ENCODE peak calls at places on chromosomes 4 and X, in eight cellular contexts. One of them, this sample, is unnamed.

GRCh38 chr4:23235613-23236390 is 543.1 kb downstream of the GBA3 start:
- DNase-seq in mesendoderm: peak
- DNase-seq in mucosa of descending colon: no peak
- DNase-seq in fibroblast of pulmonary artery: no peak
- DNase-seq in dorsolateral prefrontal cortex: no peak
- DNase-seq in CD8-positive, alpha-beta T cell: no peak
- DNase-seq in kidney epithelial cell: no peak
- DNase-seq in WERI-Rb-1: no peak
- DNase-seq in this sample: no peak

GRCh38 chr4:152265149-152265621 is 270.7 kb downstream of the FBXW7 start:
- DNase-seq in CD8-positive, alpha-beta T cell: no peak
- DNase-seq in fibroblast of pulmonary artery: peak
- DNase-seq in mucosa of descending colon: no peak
- DNase-seq in kidney epithelial cell: peak
- DNase-seq in mesendoderm: no peak
- DNase-seq in dorsolateral prefrontal cortex: no peak
- DNase-seq in WERI-Rb-1: no peak
- DNase-seq in this sample: no peak

GRCh38 chrX:46913710-46914109 is 1.5 kb downstream of the JADE3 start:
- DNase-seq in mucosa of descending colon: no peak
- DNase-seq in fibroblast of pulmonary artery: peak
- DNase-seq in dorsolateral prefrontal cortex: no peak
- DNase-seq in kidney epithelial cell: no peak
- DNase-seq in CD8-positive, alpha-beta T cell: no peak
- DNase-seq in WERI-Rb-1: no peak
- DNase-seq in mesendoderm: peak
- DNase-seq in this sample: no peak

GRCh38 chrX:106621836-106622235 is 10.1 kb downstream of the RADX start:
- DNase-seq in fibroblast of pulmonary artery: no peak
- DNase-seq in dorsolateral prefrontal cortex: no peak
- DNase-seq in WERI-Rb-1: no peak
- DNase-seq in mesendoderm: peak
- DNase-seq in kidney epithelial cell: no peak
- DNase-seq in CD8-positive, alpha-beta T cell: no peak
- DNase-seq in mucosa of descending colon: no peak
- DNase-seq in this sample: no peak

GRCh38 chr4:113823291-113823659 is 61.7 kb upstream of the CAMK2D start:
- DNase-seq in mucosa of descending colon: no peak
- DNase-seq in dorsolateral prefrontal cortex: no peak
- DNase-seq in kidney epithelial cell: no peak
- DNase-seq in CD8-positive, alpha-beta T cell: no peak
- DNase-seq in fibroblast of pulmonary artery: no peak
- DNase-seq in WERI-Rb-1: no peak
- DNase-seq in mesendoderm: no peak
- DNase-seq in this sample: peak

GRCh38 chr4:87734936-87735335 is 64.4 kb upstream of the IBSP start:
- DNase-seq in mucosa of descending colon: no peak
- DNase-seq in fibroblast of pulmonary artery: no peak
- DNase-seq in mesendoderm: peak
- DNase-seq in WERI-Rb-1: no peak
- DNase-seq in kidney epithelial cell: no peak
- DNase-seq in CD8-positive, alpha-beta T cell: no peak
- DNase-seq in dorsolateral prefrontal cortex: no peak
- DNase-seq in this sample: no peak

GRCh38 chr4:8235224-8235623 is 34.3 kb upstream of the HTRA3 start:
- DNase-seq in kidney epithelial cell: no peak
- DNase-seq in fibroblast of pulmonary artery: no peak
- DNase-seq in dorsolateral prefrontal cortex: no peak
- DNase-seq in mesendoderm: no peak
- DNase-seq in CD8-positive, alpha-beta T cell: no peak
- DNase-seq in WERI-Rb-1: no peak
- DNase-seq in mucosa of descending colon: no peak
- DNase-seq in this sample: no peak

GRCh38 chr4:183443609-183444148 is 757 bp upstream of the CDKN2AIP start:
- DNase-seq in WERI-Rb-1: peak
- DNase-seq in fibroblast of pulmonary artery: no peak
- DNase-seq in kidney epithelial cell: no peak
- DNase-seq in mesendoderm: peak
- DNase-seq in CD8-positive, alpha-beta T cell: peak
- DNase-seq in mucosa of descending colon: no peak
- DNase-seq in dorsolateral prefrontal cortex: peak
- DNase-seq in this sample: no peak

GRCh38 chrX:139200346-139200745 is 330.2 kb upstream of the F9 start:
- DNase-seq in kidney epithelial cell: no peak
- DNase-seq in fibroblast of pulmonary artery: no peak
- DNase-seq in mesendoderm: no peak
- DNase-seq in dorsolateral prefrontal cortex: no peak
- DNase-seq in mucosa of descending colon: no peak
- DNase-seq in CD8-positive, alpha-beta T cell: no peak
- DNase-seq in WERI-Rb-1: no peak
- DNase-seq in this sample: no peak

GRCh38 chrX:136710324-136710951 is 62.5 kb downstream of the CD40LG start:
- DNase-seq in dorsolateral prefrontal cortex: no peak
- DNase-seq in mesendoderm: peak
- DNase-seq in CD8-positive, alpha-beta T cell: no peak
- DNase-seq in fibroblast of pulmonary artery: peak
- DNase-seq in WERI-Rb-1: no peak
- DNase-seq in mucosa of descending colon: no peak
- DNase-seq in kidney epithelial cell: no peak
- DNase-seq in this sample: no peak

GRCh38 chr4:17376205-17376604 is 135.7 kb downstream of the QDPR start:
- DNase-seq in fibroblast of pulmonary artery: peak
- DNase-seq in WERI-Rb-1: no peak
- DNase-seq in mesendoderm: no peak
- DNase-seq in CD8-positive, alpha-beta T cell: no peak
- DNase-seq in dorsolateral prefrontal cortex: no peak
- DNase-seq in kidney epithelial cell: no peak
- DNase-seq in mucosa of descending colon: no peak
- DNase-seq in this sample: no peak

GRCh38 chr4:83171640-83172039 is 57.1 kb upstream of the PLAC8 start:
- DNase-seq in dorsolateral prefrontal cortex: no peak
- DNase-seq in WERI-Rb-1: no peak
- DNase-seq in CD8-positive, alpha-beta T cell: no peak
- DNase-seq in kidney epithelial cell: no peak
- DNase-seq in fibroblast of pulmonary artery: peak
- DNase-seq in mesendoderm: no peak
- DNase-seq in mucosa of descending colon: no peak
- DNase-seq in this sample: no peak

GRCh38 chr4:37680089-37680488 is 6.1 kb downstream of the RELL1 start:
- DNase-seq in mesendoderm: no peak
- DNase-seq in dorsolateral prefrontal cortex: no peak
- DNase-seq in WERI-Rb-1: no peak
- DNase-seq in CD8-positive, alpha-beta T cell: no peak
- DNase-seq in mucosa of descending colon: no peak
- DNase-seq in kidney epithelial cell: no peak
- DNase-seq in fibroblast of pulmonary artery: no peak
- DNase-seq in this sample: no peak

GRCh38 chr4:37685726-37686372 is 327 bp downstream of the RELL1 start:
- DNase-seq in kidney epithelial cell: no peak
- DNase-seq in dorsolateral prefrontal cortex: peak
- DNase-seq in mucosa of descending colon: peak
- DNase-seq in WERI-Rb-1: peak
- DNase-seq in CD8-positive, alpha-beta T cell: peak
- DNase-seq in mesendoderm: peak
- DNase-seq in fibroblast of pulmonary artery: no peak
- DNase-seq in this sample: no peak

GRCh38 chr4:37684154-37684553 is 2.0 kb downstream of the RELL1 start:
- DNase-seq in mucosa of descending colon: no peak
- DNase-seq in WERI-Rb-1: no peak
- DNase-seq in fibroblast of pulmonary artery: no peak
- DNase-seq in mesendoderm: no peak
- DNase-seq in CD8-positive, alpha-beta T cell: no peak
- DNase-seq in kidney epithelial cell: no peak
- DNase-seq in dorsolateral prefrontal cortex: no peak
- DNase-seq in this sample: no peak

GRCh38 chr4:37685211-37685725 is 908 bp downstream of the RELL1 start:
- DNase-seq in kidney epithelial cell: no peak
- DNase-seq in mesendoderm: peak
- DNase-seq in mucosa of descending colon: no peak
- DNase-seq in CD8-positive, alpha-beta T cell: peak
- DNase-seq in dorsolateral prefrontal cortex: no peak
- DNase-seq in fibroblast of pulmonary artery: peak
- DNase-seq in WERI-Rb-1: no peak
- DNase-seq in this sample: no peak

GRCh38 chr4:37682701-37683401 is 3.3 kb downstream of the RELL1 start:
- DNase-seq in fibroblast of pulmonary artery: no peak
- DNase-seq in CD8-positive, alpha-beta T cell: no peak
- DNase-seq in WERI-Rb-1: no peak
- DNase-seq in mucosa of descending colon: no peak
- DNase-seq in mesendoderm: no peak
- DNase-seq in dorsolateral prefrontal cortex: no peak
- DNase-seq in kidney epithelial cell: no peak
- DNase-seq in this sample: peak
- H3K4me3 ChIP-seq in fibroblast of pulmonary artery: no peak
- H3K4me3 ChIP-seq in CD8-positive, alpha-beta T cell: no peak
- H3K4me3 ChIP-seq in WERI-Rb-1: no peak
- H3K4me3 ChIP-seq in mucosa of descending colon: no peak
- H3K4me3 ChIP-seq in mesendoderm: no peak
- H3K4me3 ChIP-seq in dorsolateral prefrontal cortex: no peak
- H3K4me3 ChIP-seq in kidney epithelial cell: no peak
- H3K4me3 ChIP-seq in this sample: no peak

GRCh38 chr4:1571986-1572385 is 112.1 kb downstream of the FAM53A start:
- DNase-seq in fibroblast of pulmonary artery: no peak
- DNase-seq in dorsolateral prefrontal cortex: no peak
- DNase-seq in mucosa of descending colon: peak
- DNase-seq in CD8-positive, alpha-beta T cell: no peak
- DNase-seq in WERI-Rb-1: no peak
- DNase-seq in kidney epithelial cell: no peak
- DNase-seq in mesendoderm: peak
- DNase-seq in this sample: no peak
- H3K4me3 ChIP-seq in fibroblast of pulmonary artery: no peak
- H3K4me3 ChIP-seq in dorsolateral prefrontal cortex: no peak
- H3K4me3 ChIP-seq in mucosa of descending colon: no peak
- H3K4me3 ChIP-seq in CD8-positive, alpha-beta T cell: no peak
- H3K4me3 ChIP-seq in WERI-Rb-1: no peak
- H3K4me3 ChIP-seq in kidney epithelial cell: no peak
- H3K4me3 ChIP-seq in mesendoderm: no peak
- H3K4me3 ChIP-seq in this sample: no peak

GRCh38 chr4:10105421-10105820 is 11.2 kb downstream of the WDR1 start:
- DNase-seq in mucosa of descending colon: no peak
- DNase-seq in fibroblast of pulmonary artery: no peak
- DNase-seq in dorsolateral prefrontal cortex: no peak
- DNase-seq in WERI-Rb-1: no peak
- DNase-seq in CD8-positive, alpha-beta T cell: no peak
- DNase-seq in kidney epithelial cell: no peak
- DNase-seq in mesendoderm: no peak
- DNase-seq in this sample: no peak

GRCh38 chr4:10105920-10106319 is 10.7 kb downstream of the WDR1 start:
- DNase-seq in kidney epithelial cell: no peak
- DNase-seq in mesendoderm: no peak
- DNase-seq in mucosa of descending colon: peak
- DNase-seq in CD8-positive, alpha-beta T cell: no peak
- DNase-seq in fibroblast of pulmonary artery: no peak
- DNase-seq in WERI-Rb-1: no peak
- DNase-seq in dorsolateral prefrontal cortex: no peak
- DNase-seq in this sample: no peak

GRCh38 chr4:10102981-10103330 is 13.6 kb downstream of the WDR1 start:
- DNase-seq in mesendoderm: no peak
- DNase-seq in kidney epithelial cell: no peak
- DNase-seq in mucosa of descending colon: no peak
- DNase-seq in CD8-positive, alpha-beta T cell: no peak
- DNase-seq in fibroblast of pulmonary artery: no peak
- DNase-seq in WERI-Rb-1: no peak
- DNase-seq in dorsolateral prefrontal cortex: no peak
- DNase-seq in this sample: no peak

GRCh38 chr4:10104991-10105276 is 11.7 kb downstream of the WDR1 start:
- DNase-seq in mesendoderm: no peak
- DNase-seq in mucosa of descending colon: no peak
- DNase-seq in WERI-Rb-1: no peak
- DNase-seq in dorsolateral prefrontal cortex: no peak
- DNase-seq in CD8-positive, alpha-beta T cell: no peak
- DNase-seq in fibroblast of pulmonary artery: no peak
- DNase-seq in kidney epithelial cell: no peak
- DNase-seq in this sample: no peak

DNA sequence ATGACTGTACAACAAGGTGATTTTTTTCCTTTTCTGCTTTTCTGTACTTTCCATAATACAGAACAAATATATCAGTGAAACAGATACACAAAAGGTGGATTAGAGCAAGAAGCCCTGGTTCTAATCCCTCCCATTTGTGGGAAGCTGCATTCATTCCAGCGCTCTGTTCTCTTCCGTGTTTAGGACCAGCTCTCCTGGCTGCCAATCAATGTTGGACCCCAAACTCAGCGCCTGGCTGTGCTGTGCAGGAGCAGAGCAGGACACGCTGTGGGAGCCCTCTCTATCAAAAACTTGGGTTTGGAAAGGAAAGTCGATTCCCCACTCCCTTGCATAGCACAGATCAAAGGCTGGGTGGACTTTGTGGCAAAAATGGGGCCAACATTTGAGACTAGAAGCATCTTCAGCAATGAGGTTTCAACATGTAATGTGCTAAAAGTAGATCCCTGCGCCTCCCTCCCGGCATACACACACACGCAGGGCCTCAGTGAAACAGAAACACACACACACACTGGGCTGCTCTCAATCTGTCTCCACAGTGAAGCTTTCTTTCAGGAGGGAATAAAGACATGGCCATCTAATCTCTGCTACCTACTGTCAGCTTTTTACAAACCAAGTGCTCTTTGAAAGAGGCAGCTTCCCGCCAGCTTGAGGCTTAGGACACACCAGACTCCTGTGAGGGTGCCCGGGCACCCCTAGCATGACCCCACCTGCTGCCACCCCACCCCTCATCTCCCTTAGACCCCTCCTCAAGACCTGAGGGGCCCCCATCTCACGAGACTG is 12.2 kb downstream of the WDR1 start:
- DNase-seq in fibroblast of pulmonary artery: no peak
- DNase-seq in WERI-Rb-1: no peak
- DNase-seq in dorsolateral prefrontal cortex: no peak
- DNase-seq in mesendoderm: no peak
- DNase-seq in CD8-positive, alpha-beta T cell: no peak
- DNase-seq in kidney epithelial cell: no peak
- DNase-seq in mucosa of descending colon: peak
- DNase-seq in this sample: no peak
- H3K4me3 ChIP-seq in fibroblast of pulmonary artery: no peak
- H3K4me3 ChIP-seq in WERI-Rb-1: no peak
- H3K4me3 ChIP-seq in dorsolateral prefrontal cortex: no peak
- H3K4me3 ChIP-seq in mesendoderm: no peak
- H3K4me3 ChIP-seq in CD8-positive, alpha-beta T cell: peak
- H3K4me3 ChIP-seq in kidney epithelial cell: no peak
- H3K4me3 ChIP-seq in mucosa of descending colon: no peak
- H3K4me3 ChIP-seq in this sample: no peak

GRCh38 chrX:1213971-1214370 is 1.5 kb upstream of the CRLF2 start:
- DNase-seq in mesendoderm: no peak
- DNase-seq in fibroblast of pulmonary artery: no peak
- DNase-seq in kidney epithelial cell: no peak
- DNase-seq in CD8-positive, alpha-beta T cell: no peak
- DNase-seq in WERI-Rb-1: no peak
- DNase-seq in mucosa of descending colon: no peak
- DNase-seq in dorsolateral prefrontal cortex: no peak
- DNase-seq in this sample: no peak

GRCh38 chrX:1212532-1212931 is at the start of gene CRLF2:
- DNase-seq in fibroblast of pulmonary artery: no peak
- DNase-seq in mesendoderm: no peak
- DNase-seq in mucosa of descending colon: no peak
- DNase-seq in WERI-Rb-1: no peak
- DNase-seq in CD8-positive, alpha-beta T cell: no peak
- DNase-seq in dorsolateral prefrontal cortex: no peak
- DNase-seq in kidney epithelial cell: no peak
- DNase-seq in this sample: no peak

GRCh38 chrX:1210844-1211243 is 1.6 kb downstream of the CRLF2 start:
- DNase-seq in CD8-positive, alpha-beta T cell: no peak
- DNase-seq in dorsolateral prefrontal cortex: no peak
- DNase-seq in mesendoderm: no peak
- DNase-seq in WERI-Rb-1: no peak
- DNase-seq in mucosa of descending colon: no peak
- DNase-seq in fibroblast of pulmonary artery: no peak
- DNase-seq in kidney epithelial cell: no peak
- DNase-seq in this sample: no peak

GRCh38 chrX:1215123-1215823 is 2.8 kb upstream of the CRLF2 start:
- DNase-seq in fibroblast of pulmonary artery: no peak
- DNase-seq in CD8-positive, alpha-beta T cell: no peak
- DNase-seq in dorsolateral prefrontal cortex: no peak
- DNase-seq in WERI-Rb-1: no peak
- DNase-seq in mesendoderm: no peak
- DNase-seq in mucosa of descending colon: no peak
- DNase-seq in kidney epithelial cell: no peak
- DNase-seq in this sample: no peak
- H3K4me3 ChIP-seq in fibroblast of pulmonary artery: no peak
- H3K4me3 ChIP-seq in CD8-positive, alpha-beta T cell: no peak
- H3K4me3 ChIP-seq in dorsolateral prefrontal cortex: no peak
- H3K4me3 ChIP-seq in WERI-Rb-1: no peak
- H3K4me3 ChIP-seq in mesendoderm: no peak
- H3K4me3 ChIP-seq in mucosa of descending colon: no peak
- H3K4me3 ChIP-seq in kidney epithelial cell: no peak
- H3K4me3 ChIP-seq in this sample: no peak

This sample was measured in GM12864.